ENCODE peak calls at places on chromosome 13, in ten cellular contexts. C is neural crest cell; M is CD4-positive, alpha-beta memory T cell; T is AG04450; Y is cardiac fibroblast; F is germinal center; U is left ventricle myocardium superior; W is NCI-H2081; K is SK-MEL-5; E is activated T-cell treated with anti-CD3 and anti-CD28 coated beads, Interleukin-2, amount 50 U/mL, for 48 hours. J is an unnamed sample.
A peak's percentile ranks its signal among the peaks of the same experiment; 100 is the strongest.

GRCh38 chr13:26485288-26485687 is 72.2 kb upstream of the WASF3 start:
- DNase-seq in C (no peak), M (no peak), T (no peak), Y (no peak), F (no peak), U (no peak), W (no peak), K (no peak), E (no peak), J (no peak)

GRCh38 chr13:113820813-113821651 is 42.8 kb downstream of the GAS6 start:
- DNase-seq in C (no peak), M (no peak), T (peak; percentile 97), Y (peak; percentile 97), F (no peak), U (peak; percentile 85), W (no peak), K (peak; percentile 77), E (no peak), J (peak; percentile 81)

GRCh38 chr13:60689076-60689475 is 292.1 kb downstream of the TDRD3 start:
- DNase-seq in C (no peak), M (no peak), T (no peak), Y (no peak), F (no peak), U (no peak), W (no peak), K (no peak), E (no peak), J (no peak)

GRCh38 chr13:21058361-21058760 is 3.0 kb downstream of the LATS2 start:
- DNase-seq in C (no peak), M (no peak), T (no peak), Y (peak; percentile 38), F (no peak), U (no peak), W (no peak), K (peak; percentile 69), E (no peak), J (peak; percentile 81)

GRCh38 chr13:47457631-47458030 is 543.4 kb downstream of the SUCLA2 start:
- DNase-seq in C (no peak), M (no peak), T (no peak), Y (peak; percentile 65), F (no peak), U (no peak), W (no peak), K (no peak), E (no peak), J (no peak)

GRCh38 chr13:100957741-100958140 is 283.1 kb upstream of the TMTC4 start:
- DNase-seq in C (no peak), M (no peak), T (no peak), Y (no peak), F (no peak), U (no peak), W (no peak), K (no peak), E (no peak), J (no peak)

GRCh38 chr13:99315186-99315585 is 8.0 kb upstream of the GPR183 start:
- DNase-seq in C (no peak), M (no peak), T (no peak), Y (no peak), F (no peak), U (no peak), W (no peak), K (no peak), E (no peak), J (no peak)

GRCh38 chr13:95509521-95510315 is 42.8 kb upstream of the CLDN10 start:
- DNase-seq in C (no peak), M (no peak), T (no peak), Y (peak; percentile 72), F (no peak), U (no peak), W (no peak), K (no peak), E (no peak), J (no peak)

GRCh38 chr13:57582032-57582431 is 49.5 kb upstream of the PCDH17 start:
- DNase-seq in C (no peak), M (no peak), T (no peak), Y (no peak), F (no peak), U (no peak), W (no peak), K (peak; percentile 70), E (no peak), J (no peak)

GRCh38 chr13:57673197-57673596 is 41.7 kb downstream of the PCDH17 start:
- DNase-seq in C (no peak), M (no peak), T (no peak), Y (no peak), F (no peak), U (no peak), W (no peak), K (no peak), E (no peak), J (no peak)

GRCh38 chr13:51282322-51282721 is 57.2 kb upstream of the SERPINE3 start:
- DNase-seq in C (no peak), M (no peak), T (no peak), Y (no peak), F (no peak), U (peak; percentile 80), W (no peak), K (no peak), E (no peak), J (no peak)

GRCh38 chr13:50152655-50153309 is 137.5 kb downstream of the KCNRG start:
- DNase-seq in C (no peak), M (no peak), T (no peak), Y (no peak), F (peak; percentile 42), U (no peak), W (no peak), K (peak; percentile 71), E (no peak), J (no peak)

GRCh38 chr13:111866731-111867245 is 200.2 kb upstream of the SOX1 start:
- DNase-seq in C (no peak), M (no peak), T (no peak), Y (no peak), F (no peak), U (no peak), W (no peak), K (no peak), E (no peak), J (no peak)

GRCh38 chr13:24742294-24742693 is 21.7 kb upstream of the RNF17 start:
- DNase-seq in C (no peak), M (no peak), T (no peak), Y (no peak), F (no peak), U (no peak), W (no peak), K (no peak), E (no peak), J (no peak)

GRCh38 chr13:23701646-23702045 is 131.4 kb downstream of the TNFRSF19 start:
- DNase-seq in C (no peak), M (no peak), T (no peak), Y (peak; percentile 100), F (no peak), U (peak; percentile 90), W (no peak), K (no peak), E (no peak), J (no peak)

GRCh38 chr13:93680329-93680728 is 453.7 kb downstream of the GPC6 start:
- DNase-seq in C (no peak), M (no peak), T (no peak), Y (no peak), F (no peak), U (no peak), W (no peak), K (no peak), E (no peak), J (no peak)

GRCh38 chr13:44703371-44703770 is 127.2 kb upstream of the TSC22D1 start:
- DNase-seq in C (no peak), M (no peak), T (no peak), Y (peak; percentile 53), F (no peak), U (no peak), W (no peak), K (peak; percentile 51), E (no peak), J (no peak)

GRCh38 chr13:40430234-40430633 is 236.2 kb downstream of the FOXO1 start:
- DNase-seq in C (no peak), M (no peak), T (no peak), Y (no peak), F (no peak), U (no peak), W (no peak), K (no peak), E (no peak), J (no peak)

GRCh38 chr13:48492123-48493075 is 40.5 kb downstream of the RCBTB2 start:
- DNase-seq in C (no peak), M (peak; percentile 81), T (no peak), Y (peak; percentile 80), F (peak; percentile 77), U (peak; percentile 87), W (no peak), K (peak; percentile 31), E (peak; percentile 73), J (peak; percentile 85)

GRCh38 chr13:113990321-113990837 is 16.5 kb upstream of the C13orf46 start:
- DNase-seq in C (no peak), M (no peak), T (no peak), Y (no peak), F (no peak), U (no peak), W (no peak), K (no peak), E (no peak), J (no peak)

GRCh38 chr13:30329009-30329585 is 21.7 kb upstream of the KATNAL1 start:
- DNase-seq in C (no peak), M (no peak), T (no peak), Y (no peak), F (no peak), U (no peak), W (no peak), K (no peak), E (no peak), J (no peak)

GRCh38 chr13:40533072-40533471 is 133.4 kb downstream of the FOXO1 start:
- DNase-seq in C (no peak), M (no peak), T (no peak), Y (no peak), F (no peak), U (no peak), W (no peak), K (no peak), E (no peak), J (no peak)

GRCh38 chr13:43792456-43792855 is 5.7 kb upstream of the ENOX1 start:
- DNase-seq in C (no peak), M (no peak), T (no peak), Y (peak; percentile 43), F (no peak), U (no peak), W (no peak), K (no peak), E (no peak), J (no peak)